ENCODE peak calls at places on chromosomes 16 and 17, in nine cellular contexts. C is AG04450, Y is astrocyte of the spinal cord, A is tibial artery, W is cardiac muscle cell, F is ovary, L is body of pancreas, R is A673, X is cardiac fibroblast. D is an unnamed sample.

GRCh38 chr17:49564638-49565037 is 11.0 kb upstream of the NXPH3 start:
- DNase-seq in C (no peak), Y (no peak), A (no peak), W (no peak), F (no peak), L (no peak), R (no peak), X (no peak), D (no peak)

GRCh38 chr17:79911430-79912399 is 72.5 kb upstream of the CBX4 start:
- DNase-seq in C (no peak), Y (no peak), A (no peak), W (no peak), F (no peak), L (no peak), R (no peak), X (no peak), D (no peak)

GRCh38 chr16:22232277-22233049 is 26.4 kb downstream of the EEF2K start:
- DNase-seq in C (no peak), Y (peak), A (no peak), W (no peak), F (no peak), L (peak), R (no peak), X (no peak), D (no peak)

GRCh38 chr17:58956997-58957724 is 149.5 kb downstream of the TRIM37 start:
- DNase-seq in C (no peak), Y (peak), A (no peak), W (peak), F (no peak), L (no peak), R (peak), X (peak), D (no peak)

GRCh38 chr16:4494746-4495490 is 18.7 kb downstream of the HMOX2 start:
- DNase-seq in C (no peak), Y (peak), A (no peak), W (peak), F (no peak), L (no peak), R (peak), X (peak), D (no peak)

GRCh38 chr17:72334205-72334604 is 213.4 kb downstream of the SOX9 start:
- DNase-seq in C (peak), Y (no peak), A (no peak), W (peak), F (no peak), L (no peak), R (no peak), X (peak), D (no peak)

GRCh38 chr17:18324140-18325049 is 9.3 kb downstream of the SMCR8 start:
- DNase-seq in C (no peak), Y (no peak), A (no peak), W (no peak), F (no peak), L (no peak), R (no peak), X (no peak), D (no peak)

GRCh38 chr17:47776330-47777197 is 43.5 kb downstream of the TBX21 start:
- DNase-seq in C (no peak), Y (peak), A (no peak), W (peak), F (no peak), L (peak), R (peak), X (peak), D (no peak)

GRCh38 chr16:29843942-29844341 is 19.1 kb downstream of the CDIPT start:
- DNase-seq in C (no peak), Y (no peak), A (no peak), W (no peak), F (no peak), L (no peak), R (no peak), X (no peak), D (no peak)

GRCh38 chr17:44865231-44865660 is 17.6 kb downstream of the HIGD1B start:
- DNase-seq in C (peak), Y (peak), A (peak), W (peak), F (peak), L (peak), R (peak), X (peak), D (no peak)

GRCh38 chr17:68301438-68301959 is 10.2 kb downstream of the ARSG start:
- DNase-seq in C (no peak), Y (no peak), A (no peak), W (no peak), F (no peak), L (no peak), R (no peak), X (no peak), D (no peak)

GRCh38 chr17:77738666-77739531 is 219.6 kb upstream of the TNRC6C start:
- DNase-seq in C (no peak), Y (no peak), A (peak), W (peak), F (no peak), L (peak), R (no peak), X (peak), D (peak)

GRCh38 chr16:68084504-68085258 is 489 bp upstream of the NFATC3 start:
- DNase-seq in C (no peak), Y (peak), A (peak), W (peak), F (peak), L (peak), R (peak), X (peak), D (peak)

DNA sequence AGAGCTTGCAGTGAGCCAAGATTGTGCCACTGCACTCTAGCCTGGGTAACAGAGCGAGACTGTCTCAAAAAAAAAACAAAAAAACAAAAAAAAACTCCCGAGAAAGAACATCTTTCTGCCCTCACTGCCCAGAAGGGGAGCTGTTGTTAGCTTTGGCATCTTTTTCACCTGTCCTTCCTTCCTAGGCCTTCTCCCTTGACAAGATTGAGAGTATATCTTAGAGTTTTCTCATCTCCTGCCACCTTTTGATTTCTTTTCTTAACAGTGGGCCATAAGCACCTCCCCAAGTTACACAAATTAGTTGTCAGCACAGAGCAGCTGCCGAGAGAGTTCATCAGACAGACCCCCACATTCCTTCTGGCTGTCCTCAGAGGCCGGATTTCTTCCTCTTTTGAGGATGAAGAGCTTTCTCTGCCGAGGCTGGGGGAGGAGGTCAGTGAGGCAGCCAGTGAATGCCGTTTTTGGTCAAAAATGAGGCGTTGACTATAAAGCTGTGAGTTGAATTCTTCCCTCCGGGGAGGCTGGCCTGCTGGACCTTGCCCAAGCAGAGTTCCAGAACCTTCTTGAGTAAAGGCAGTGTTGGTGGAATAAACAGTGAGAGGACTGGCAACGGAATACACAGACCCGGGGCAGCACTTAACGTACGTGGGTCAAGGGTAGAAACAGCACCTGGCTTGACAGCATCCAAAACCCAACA is 127.0 kb downstream of the ABCC6 start:
- DNase-seq in C (peak), Y (peak), A (peak), W (peak), F (peak), L (peak), R (no peak), X (peak), D (no peak)
- TF ChIP-seq CTCF in C (peak), Y (peak), A (peak), W (peak), F (no peak), L (peak), R (peak), X (peak), D (no peak)

GRCh38 chr17:51120357-51120738 is 320 bp downstream of the SPAG9 start:
- DNase-seq in C (no peak), Y (peak), A (no peak), W (no peak), F (no peak), L (no peak), R (no peak), X (no peak), D (peak)

GRCh38 chr17:51121620-51122472 is 1.2 kb upstream of the SPAG9 start:
- DNase-seq in C (peak), Y (peak), A (peak), W (peak), F (peak), L (peak), R (peak), X (peak), D (peak)

GRCh38 chr17:51119415-51120356 is 982 bp downstream of the SPAG9 start:
- DNase-seq in C (no peak), Y (peak), A (peak), W (peak), F (peak), L (peak), R (peak), X (peak), D (no peak)

GRCh38 chr17:51120739-51121619 is at the start of gene SPAG9:
- DNase-seq in C (peak), Y (peak), A (peak), W (peak), F (peak), L (peak), R (peak), X (peak), D (peak)

GRCh38 chr17:51118330-51119195 is 2.1 kb downstream of the SPAG9 start:
- DNase-seq in C (no peak), Y (no peak), A (peak), W (no peak), F (peak), L (peak), R (no peak), X (no peak), D (no peak)
- H3K4me3 ChIP-seq in C (peak), Y (peak), A (peak), W (peak), F (peak), L (peak), R (peak), X (no peak), D (peak)

GRCh38 chr17:45946841-45947256 is 52.2 kb upstream of the STH start:
- DNase-seq in C (no peak), Y (no peak), A (no peak), W (peak), F (no peak), L (no peak), R (peak), X (peak), D (no peak)
- TF ChIP-seq CTCF in C (no peak), Y (no peak), A (no peak), W (peak), F (no peak), L (no peak), R (no peak), X (no peak), D (no peak)

GRCh38 chr16:89314858-89315257 is 97.4 kb downstream of the ZNF778 start:
- DNase-seq in C (no peak), Y (no peak), A (no peak), W (no peak), F (no peak), L (no peak), R (no peak), X (no peak), D (no peak)

GRCh38 chr16:89315271-89315670 is 97.8 kb downstream of the ZNF778 start:
- DNase-seq in C (no peak), Y (no peak), A (no peak), W (no peak), F (no peak), L (no peak), R (no peak), X (no peak), D (no peak)

GRCh38 chr16:89312598-89313299 is 95.2 kb downstream of the ZNF778 start:
- DNase-seq in C (no peak), Y (no peak), A (no peak), W (no peak), F (no peak), L (no peak), R (no peak), X (no peak), D (no peak)

GRCh38 chr16:89313583-89313982 is 96.1 kb downstream of the ZNF778 start:
- DNase-seq in C (no peak), Y (no peak), A (no peak), W (no peak), F (no peak), L (no peak), R (no peak), X (no peak), D (no peak)

GRCh38 chr16:89314357-89314756 is 96.9 kb downstream of the ZNF778 start:
- DNase-seq in C (no peak), Y (no peak), A (no peak), W (no peak), F (no peak), L (no peak), R (no peak), X (no peak), D (no peak)
- H3K4me3 ChIP-seq in C (no peak), Y (no peak), A (no peak), W (no peak), F (no peak), L (no peak), R (no peak), X (no peak), D (no peak)

DNA sequence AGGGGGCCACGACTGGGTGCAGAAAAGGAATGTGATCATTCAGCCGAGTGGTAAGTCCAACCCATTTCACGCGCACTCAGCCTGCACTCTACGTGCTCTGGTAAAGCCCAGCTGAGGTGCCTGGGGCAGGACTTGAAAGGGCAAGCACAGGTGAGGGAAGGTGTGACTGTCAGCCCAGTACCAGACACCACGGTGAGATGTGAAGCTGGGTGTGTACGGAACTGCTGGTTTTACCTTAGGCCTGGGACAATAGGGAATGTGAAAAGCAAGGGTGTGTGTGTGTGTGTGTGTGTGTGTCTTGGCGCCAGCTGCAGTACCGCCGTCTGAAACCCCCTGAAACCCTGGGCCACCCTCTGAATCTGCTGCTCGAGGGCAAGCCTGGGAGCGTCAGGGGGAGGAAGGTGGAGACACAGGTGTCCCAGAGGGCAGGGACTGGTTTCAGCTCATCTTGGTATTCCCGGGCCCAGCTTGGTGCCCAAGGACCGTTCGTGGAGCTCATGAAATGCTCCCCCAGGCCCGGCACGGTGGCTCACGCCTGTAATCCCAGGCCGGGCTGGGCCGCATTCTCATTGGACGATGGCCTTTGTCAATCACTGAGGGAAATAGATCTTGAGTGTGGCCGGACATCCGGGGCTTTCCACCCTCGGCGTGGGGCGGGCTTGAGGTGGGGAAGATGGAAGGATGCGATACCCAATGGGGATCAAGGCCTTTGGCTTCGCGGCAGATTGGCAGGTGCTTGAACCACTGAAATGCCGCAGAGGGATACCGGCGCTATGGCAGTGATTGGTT is 27.8 kb upstream of the ST6GALNAC1 start:
- DNase-seq in C (peak), Y (peak), A (peak), W (peak), F (peak), L (peak), R (peak), X (peak), D (no peak)
- TF ChIP-seq CTCF in C (no peak), Y (no peak), A (no peak), W (no peak), F (no peak), L (no peak), R (no peak), X (no peak), D (no peak)

DNA sequence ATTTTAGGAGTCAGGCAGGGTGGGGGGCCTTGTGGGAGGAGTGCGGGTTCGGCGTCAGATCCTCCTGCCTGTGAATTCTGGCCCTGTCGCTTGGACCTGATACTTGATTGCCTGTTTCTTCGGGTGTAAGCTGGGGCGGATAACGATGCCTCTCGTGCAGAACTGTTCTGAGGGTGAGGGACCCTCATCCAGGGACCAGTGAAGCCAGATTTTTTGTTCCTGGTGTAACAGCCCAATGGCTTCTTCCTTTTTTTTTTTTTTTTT is 1.3 kb downstream of the TBCD start:
- DNase-seq in C (no peak), Y (no peak), A (no peak), W (no peak), F (no peak), L (no peak), R (no peak), X (no peak), D (no peak)
- H3K4me3 ChIP-seq in C (peak), Y (peak), A (peak), W (peak), F (peak), L (no peak), R (peak), X (peak), D (peak)

GRCh38 chr17:40109471-40109824 is 9.1 kb upstream of the NR1D1 start:
- DNase-seq in C (no peak), Y (no peak), A (peak), W (no peak), F (peak), L (no peak), R (no peak), X (no peak), D (no peak)
- TF ChIP-seq CTCF in C (no peak), Y (peak), A (no peak), W (peak), F (no peak), L (no peak), R (no peak), X (peak), D (no peak)

D was measured in vagina.